ENCODE peak calls at places on chromosome 17, in four cellular contexts. R is mucosa of descending colon, V is PC-9, A is ovary. Z is an unnamed sample. For H3K4me1, the result is how much of the 10 kb centered on the place peaks cover.

GRCh38 chr17:41500131-41500911 is 5.1 kb downstream of the KRT13 start:
- DNase-seq in R (no peak), V (peak), A (no peak), Z (peak)

GRCh38 chr17:18370761-18371160 is 6.8 kb upstream of the EVPLL start:
- DNase-seq in R (no peak), V (no peak), A (no peak), Z (no peak)

GRCh38 chr17:15406081-15406480 is 61.3 kb downstream of the CDRT4 start:
- DNase-seq in R (no peak), A (no peak), V (no peak), Z (no peak)

GRCh38 chr17:19943026-19943425 is 34.6 kb downstream of the AKAP10 start:
- DNase-seq in A (no peak), V (no peak), R (no peak), Z (no peak)

GRCh38 chr17:3636908-3637373 is 381 bp downstream of the CTNS start:
- DNase-seq in A (no peak), V (no peak), R (no peak), Z (no peak)

GRCh38 chr17:80036715-80037477 is 454 bp downstream of the CCDC40 start:
- DNase-seq in V (no peak), A (no peak), R (peak), Z (no peak)

GRCh38 chr17:74485841-74486240 is 19.4 kb downstream of the CD300A start:
- DNase-seq in A (no peak), R (peak), V (no peak), Z (no peak)

GRCh38 chr17:48545022-48545376 is at the start of gene HOXB2:
- DNase-seq in V (no peak), A (no peak), R (no peak), Z (no peak)

GRCh38 chr17:1724869-1725641 is 551 bp downstream of the WDR81 start:
- DNase-seq in V (no peak), A (no peak), R (no peak), Z (no peak)

GRCh38 chr17:27551701-27552466 is 79.1 kb upstream of the LGALS9 start:
- DNase-seq in A (no peak), R (peak), V (peak), Z (peak)

GRCh38 chr17:3828151-3828851 is 17.7 kb downstream of the NCBP3 start:
- DNase-seq in A (no peak), V (no peak), R (no peak), Z (no peak)

GRCh38 chr17:64110436-64111152 is 19.4 kb downstream of the ERN1 start:
- DNase-seq in V (no peak), R (no peak), A (no peak), Z (no peak)

GRCh38 chr17:74935585-74936469 is at the start of gene OTOP3:
- DNase-seq in R (no peak), V (no peak), A (no peak), Z (no peak)

GRCh38 chr17:43025290-43025657 is 243 bp downstream of the RND2 start:
- DNase-seq in V (no peak), R (no peak), A (no peak), Z (no peak)

GRCh38 chr17:57985675-57985974 is 2.4 kb downstream of the VEZF1 start:
- DNase-seq in R (no peak), V (no peak), A (no peak), Z (peak)

GRCh38 chr17:10125761-10126553 is 72.4 kb downstream of the GAS7 start:
- DNase-seq in A (no peak), R (no peak), V (no peak), Z (no peak)

GRCh38 chr17:49519781-49520180 is 24.7 kb downstream of the NGFR start:
- DNase-seq in V (no peak), A (no peak), R (no peak), Z (no peak)

GRCh38 chr17:51056813-51057510 is 63.7 kb downstream of the SPAG9 start:
- DNase-seq in V (peak), A (no peak), R (peak), Z (peak)

GRCh38 chr17:73616873-73617430 is 27.3 kb downstream of the SDK2 start:
- DNase-seq in R (no peak), V (no peak), A (no peak), Z (no peak)

GRCh38 chr17:10613775-10614513 is 43.2 kb downstream of the MYH3 start:
- DNase-seq in R (no peak), A (no peak), V (no peak), Z (no peak)

GRCh38 chr17:46758614-46759013 is 59.9 kb downstream of the WNT3 start:
- DNase-seq in V (no peak), R (no peak), A (no peak), Z (no peak)

GRCh38 chr17:57587201-57587870 is 157.8 kb downstream of the CCDC182 start:
- DNase-seq in A (no peak), V (no peak), R (no peak), Z (no peak)

GRCh38 chr17:65190467-65191095 is 53.4 kb downstream of the RGS9 start:
- DNase-seq in A (no peak), R (no peak), V (no peak), Z (no peak)

GRCh38 chr17:50550661-50551432 is 3.9 kb downstream of the SPATA20 start:
- DNase-seq in A (peak), R (peak), V (peak), Z (no peak)

GRCh38 chr17:50501054-50501453 is 7.2 kb upstream of the MYCBPAP start:
- DNase-seq in R (peak), A (no peak), V (no peak), Z (no peak)

GRCh38 chr17:71978435-71978834 is 142.4 kb upstream of the SOX9 start:
- DNase-seq in A (no peak), V (no peak), R (no peak), Z (peak)

GRCh38 chr17:48715496-48716399 is 6.6 kb downstream of the PRAC1 start:
- DNase-seq in V (no peak), R (peak), A (no peak), Z (no peak)

GRCh38 chr17:69857412-69857835 is 217.6 kb upstream of the KCNJ16 start:
- DNase-seq in A (no peak), V (no peak), R (no peak), Z (no peak)

GRCh38 chr17:3976675-3977171 is 12.5 kb upstream of the ATP2A3 start:
- DNase-seq in A (no peak), V (peak), R (peak), Z (no peak)

GRCh38 chr17:83128306-83129240 is 49.2 kb downstream of the METRNL start:
- DNase-seq in R (no peak), A (no peak), V (no peak), Z (no peak)

GRCh38 chr17:3886776-3887175 is 6.1 kb downstream of the CAMKK1 start:
- DNase-seq in R (peak), V (no peak), A (no peak), Z (no peak)

GRCh38 chr17:17487998-17488397 is 8.2 kb downstream of the RASD1 start:
- DNase-seq in A (no peak), R (no peak), V (no peak), Z (no peak)

GRCh38 chr17:61265397-61265796 is 134.2 kb upstream of the TBX2 start:
- DNase-seq in V (no peak), A (no peak), R (no peak), Z (no peak)

GRCh38 chr17:61267847-61268246 is 131.8 kb upstream of the TBX2 start:
- DNase-seq in R (no peak), A (no peak), V (no peak), Z (no peak)
- TF ChIP-seq CTCF in R (no peak), A (no peak), V (no peak), Z (no peak)

GRCh38 chr17:39701012-39701783 is 1.3 kb downstream of the ERBB2 start:
- DNase-seq in R (peak), V (peak), A (no peak), Z (no peak)

GRCh38 chr17:39703913-39704312 is 4.0 kb downstream of the ERBB2 start:
- DNase-seq in A (no peak), V (no peak), R (no peak), Z (no peak)

GRCh38 chr17:39700148-39700987 is 504 bp downstream of the ERBB2 start:
- DNase-seq in V (peak), R (peak), A (peak), Z (no peak)

GRCh38 chr17:39702901-39703893 is 3.3 kb downstream of the ERBB2 start:
- DNase-seq in R (no peak), A (no peak), V (no peak), Z (no peak)

GRCh38 chr17:39701784-39702422 is 2.0 kb downstream of the ERBB2 start:
- DNase-seq in A (no peak), R (no peak), V (no peak), Z (no peak)
- H3K4me1 ChIP-seq in A (under half), R (half or more), V (half or more), Z (under half)

DNA sequence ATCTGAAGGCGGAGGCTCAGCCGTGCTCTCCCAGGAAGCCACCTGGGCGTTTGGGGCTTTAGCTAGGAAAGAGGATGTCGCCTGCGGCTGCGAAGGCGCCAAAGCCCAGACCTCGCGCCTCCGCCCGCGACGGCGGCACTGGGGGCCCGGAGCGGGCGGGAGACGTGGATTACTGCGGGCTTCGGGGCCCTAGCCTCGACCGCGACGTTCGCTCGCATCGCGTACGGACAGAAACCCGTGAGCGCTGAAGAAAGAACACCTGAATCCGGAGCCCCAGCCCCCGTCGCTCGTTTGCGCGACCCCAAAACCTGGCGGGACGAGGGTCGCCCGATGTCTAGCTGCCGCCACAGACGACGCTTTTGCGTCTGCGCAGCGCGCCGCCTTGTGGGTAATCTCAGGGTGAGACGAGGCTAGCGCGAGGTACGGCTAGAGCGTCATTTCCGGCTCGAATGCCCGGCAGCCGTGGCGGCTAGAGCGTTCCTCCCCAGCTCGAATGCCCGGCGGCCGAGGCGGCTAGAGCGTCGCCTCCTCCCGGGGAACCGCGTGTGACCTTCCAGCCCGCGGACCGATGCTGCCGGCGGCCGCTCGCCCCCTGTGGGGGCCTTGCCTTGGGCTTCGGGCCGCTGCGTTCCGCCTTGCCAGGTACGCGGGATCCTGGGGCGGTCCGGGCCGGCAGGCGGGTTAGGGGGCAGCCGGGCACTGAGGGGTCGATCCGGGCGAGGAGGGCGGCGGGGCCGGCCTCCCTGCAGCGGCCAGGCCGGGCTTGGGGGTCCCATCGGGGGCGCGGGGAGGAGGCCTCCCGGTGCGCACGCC is at the start of gene MRPL12:
- DNase-seq in R (peak), A (peak), V (peak), Z (peak)
- TF ChIP-seq CTCF in R (no peak), A (peak), V (peak), Z (peak)

DNA sequence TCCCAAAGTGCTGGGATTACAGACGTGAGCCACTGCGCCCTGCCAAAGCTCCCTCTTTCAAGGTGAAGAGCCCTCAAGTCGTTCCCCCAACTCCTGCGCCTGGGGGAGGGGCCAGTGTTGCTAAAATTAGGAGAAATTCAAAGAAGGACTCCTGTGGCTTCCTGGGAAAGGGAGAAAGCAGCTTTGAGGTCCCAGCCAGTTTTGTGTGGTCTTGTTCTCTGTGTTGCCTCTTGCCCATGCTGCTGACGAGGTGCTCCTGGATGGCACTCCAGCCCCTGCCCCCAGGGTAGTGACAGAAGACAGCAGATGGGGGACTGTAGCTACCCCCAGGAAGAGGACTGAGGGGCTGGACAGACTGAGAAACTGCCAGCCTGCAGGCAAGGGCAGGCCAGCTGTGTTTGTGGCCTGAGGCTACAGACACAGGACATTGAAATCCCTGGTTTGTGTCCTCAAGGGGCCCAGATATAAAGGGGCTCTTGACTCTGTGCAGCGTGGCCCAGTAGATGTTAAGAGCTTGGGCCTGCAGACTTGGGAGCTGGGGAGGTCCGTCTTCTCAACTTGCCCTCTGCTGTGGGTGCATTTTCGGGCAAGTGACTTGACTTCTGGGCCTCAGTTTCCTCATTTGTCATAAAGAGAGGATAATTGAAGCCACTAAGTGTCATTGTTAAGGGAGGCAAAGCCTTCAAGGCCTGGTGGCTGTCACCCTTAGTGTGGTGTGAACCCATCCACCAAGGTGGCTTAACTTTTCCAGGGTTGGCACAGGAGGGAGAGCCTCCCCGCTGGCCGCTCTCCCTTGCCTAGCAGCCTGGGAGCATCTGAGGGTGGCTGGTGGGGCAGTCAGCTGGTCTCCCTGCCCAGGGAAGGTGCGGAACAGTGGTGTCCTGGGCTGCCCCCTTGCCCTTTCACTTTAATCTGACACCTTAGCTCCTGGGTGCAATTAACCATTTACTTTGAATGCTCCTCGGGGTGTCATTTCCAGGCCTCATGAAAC is 4.1 kb downstream of the UBALD2 start:
- DNase-seq in R (no peak), V (no peak), A (no peak), Z (no peak)
- H3K4me1 ChIP-seq in R (half or more), V (under half), A (under half), Z (under half)

DNA sequence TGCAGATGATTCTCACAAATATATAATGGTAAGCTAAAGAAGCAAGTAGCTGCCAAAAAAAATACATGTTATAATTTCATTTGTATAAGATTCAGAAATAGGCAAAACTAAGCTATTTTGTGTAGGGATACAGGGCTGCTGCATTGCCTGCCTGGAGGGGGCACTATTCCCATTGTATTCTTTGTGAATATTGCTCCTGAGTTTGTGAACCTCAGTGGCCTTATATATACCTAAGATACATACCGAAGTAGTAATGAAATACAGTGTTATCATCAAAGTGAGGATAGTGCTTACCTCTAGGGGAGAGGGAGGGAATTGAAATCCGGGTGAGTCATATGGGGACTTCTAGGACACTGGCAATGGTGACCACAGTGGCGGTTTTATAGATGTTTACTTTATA is 53.5 kb downstream of the C17orf58 start:
- DNase-seq in V (no peak), A (no peak), R (no peak), Z (no peak)
- TF ChIP-seq CTCF in V (peak), A (no peak), R (no peak), Z (peak)

GRCh38 chr17:28725660-28726395 is at the start of gene TLCD1:
- DNase-seq in V (peak), A (peak), R (peak), Z (peak)

GRCh38 chr17:28726396-28726911 is 421 bp upstream of the TLCD1 start:
- DNase-seq in V (peak), R (peak), A (no peak), Z (no peak)

GRCh38 chr17:28723159-28723835 is 2.7 kb downstream of the TLCD1 start:
- DNase-seq in R (no peak), A (no peak), V (no peak), Z (no peak)

GRCh38 chr17:28725166-28725659 is 820 bp downstream of the TLCD1 start:
- DNase-seq in R (no peak), A (no peak), V (peak), Z (no peak)

GRCh38 chr17:28724500-28725165 is 1.4 kb downstream of the TLCD1 start:
- DNase-seq in V (no peak), R (no peak), A (no peak), Z (no peak)
- H3K4me1 ChIP-seq in V (under half), R (half or more), A (under half), Z (under half)